ENCODE peak calls at places on chromosomes 1 and 21, in nine cellular contexts. U is bronchial epithelial cell, J is AG09309, T is ovary, P is tibial artery, K is dorsolateral prefrontal cortex, X is HL-60, C is cardiac fibroblast, V is astrocyte of the spinal cord. D is an unnamed sample.

GRCh38 chr21:42171091-42172053 is 47.6 kb upstream of the ABCG1 start:
- DNase-seq in U (peak), J (no peak), T (no peak), K (no peak), V (no peak), X (no peak), C (peak), P (no peak), D (peak)

GRCh38 chr1:67294836-67295622 is 12.6 kb upstream of the IL12RB2 start:
- DNase-seq in X (no peak), J (no peak), V (no peak), K (no peak), C (no peak), T (no peak), U (no peak), P (no peak), D (no peak)

GRCh38 chr1:87410771-87411170 is 82.1 kb downstream of the LMO4 start:
- DNase-seq in U (no peak), X (no peak), T (no peak), P (no peak), K (peak), V (no peak), J (no peak), C (peak), D (no peak)

GRCh38 chr1:113223546-113223945 is 150.5 kb downstream of the LRIG2 start:
- DNase-seq in C (peak), V (no peak), P (no peak), K (no peak), T (peak), U (no peak), X (no peak), J (no peak), D (no peak)

GRCh38 chr1:201192478-201192804 is 1.8 kb downstream of the IGFN1 start:
- DNase-seq in K (no peak), J (no peak), C (no peak), V (no peak), T (peak), P (no peak), U (no peak), X (no peak), D (no peak)

GRCh38 chr21:44571844-44572782 is 1.4 kb upstream of the KRTAP10-4 start:
- DNase-seq in J (no peak), V (no peak), X (no peak), T (no peak), P (no peak), U (no peak), C (no peak), K (no peak), D (no peak)

GRCh38 chr1:205610036-205610435 is 21.8 kb downstream of the ELK4 start:
- DNase-seq in C (peak), P (no peak), J (no peak), U (no peak), T (no peak), V (peak), X (no peak), K (no peak), D (peak)

GRCh38 chr1:2811526-2811905 is 10.0 kb upstream of the TTC34 start:
- DNase-seq in J (no peak), P (no peak), K (no peak), X (no peak), U (no peak), T (no peak), V (no peak), C (no peak), D (no peak)

GRCh38 chr1:14173598-14173997 is 424.9 kb upstream of the KAZN start:
- DNase-seq in P (no peak), X (no peak), J (no peak), T (no peak), K (no peak), C (no peak), V (no peak), U (no peak), D (no peak)

GRCh38 chr1:85654066-85654782 is 54.0 kb downstream of the ZNHIT6 start:
- DNase-seq in T (no peak), K (no peak), X (no peak), U (peak), J (no peak), P (no peak), V (peak), C (peak), D (no peak)

GRCh38 chr1:164660415-164661174 is 101.6 kb downstream of the PBX1 start:
- DNase-seq in J (peak), P (no peak), K (no peak), C (peak), X (no peak), V (peak), T (no peak), U (no peak), D (no peak)

GRCh38 chr1:181459067-181459466 is 24.2 kb upstream of the CACNA1E start:
- DNase-seq in P (no peak), K (no peak), T (no peak), V (no peak), J (no peak), C (no peak), X (no peak), U (peak), D (no peak)

GRCh38 chr21:21383126-21383525 is 384.9 kb downstream of the NCAM2 start:
- DNase-seq in V (peak), K (no peak), T (no peak), P (no peak), J (no peak), C (peak), U (no peak), X (no peak), D (no peak)

GRCh38 chr1:147091801-147092200 is 80.5 kb downstream of the PRKAB2 start:
- DNase-seq in P (no peak), K (no peak), U (peak), C (no peak), V (no peak), X (no peak), T (no peak), J (no peak), D (no peak)

DNA sequence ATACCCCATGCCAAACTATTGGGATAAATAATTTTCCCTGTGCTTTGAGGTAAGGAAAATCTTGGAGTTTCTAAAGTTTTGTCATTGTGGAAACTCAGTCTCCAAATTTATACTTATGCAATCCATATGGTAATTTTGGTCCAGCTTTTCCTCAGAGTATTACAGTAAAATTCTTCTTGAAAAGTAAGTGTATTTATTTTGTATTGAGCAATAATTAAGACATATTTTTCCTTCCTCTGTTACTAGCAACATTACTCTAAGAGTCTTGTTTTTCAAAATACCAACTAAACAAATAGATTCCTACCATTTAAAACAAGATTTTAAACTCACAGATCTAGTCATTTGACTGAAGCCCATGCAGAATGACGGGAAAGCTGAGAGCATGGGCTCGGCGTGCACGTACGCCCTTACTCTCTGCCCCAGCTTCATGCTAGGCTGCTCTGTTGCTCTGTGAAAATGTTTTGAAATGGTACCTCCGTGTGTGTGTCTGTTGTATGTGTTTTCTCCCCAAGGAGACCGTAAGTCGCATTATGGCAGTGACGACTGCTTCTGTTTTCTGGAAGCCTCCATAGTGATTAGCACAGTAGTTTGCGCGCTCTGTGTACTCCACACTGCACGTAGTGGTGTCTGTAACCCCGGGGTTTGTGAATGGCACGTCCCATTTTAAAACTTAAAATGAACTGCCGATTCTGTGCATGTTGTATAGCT is 165.3 kb downstream of the SDCCAG8 start:
- DNase-seq in K (no peak), U (no peak), C (peak), X (peak), J (no peak), T (no peak), P (no peak), V (no peak), D (no peak)
- H3K4me3 ChIP-seq in K (peak), U (no peak), C (no peak), X (no peak), J (peak), T (peak), P (no peak), V (peak), D (no peak)

DNA sequence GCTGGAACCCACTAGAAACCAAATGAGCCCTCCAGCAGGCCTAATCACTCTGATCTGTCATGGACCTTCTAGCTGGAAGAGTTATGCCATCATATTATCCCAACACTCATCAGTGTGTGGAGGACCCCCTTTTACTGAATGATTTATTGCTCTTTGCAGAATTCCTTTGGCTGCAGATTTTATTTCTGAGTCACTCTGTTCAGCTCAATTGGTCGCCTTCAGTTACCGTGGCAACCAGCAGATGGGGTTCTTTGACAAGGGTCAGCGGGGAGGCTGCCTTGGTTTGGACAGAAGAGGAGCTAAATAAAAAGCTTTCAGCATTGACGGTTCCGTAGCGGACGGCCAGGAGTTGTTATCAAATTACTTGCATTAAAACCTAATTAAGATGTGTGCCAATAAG is 220.1 kb downstream of the SDCCAG8 start:
- DNase-seq in K (no peak), C (peak), P (no peak), T (no peak), J (no peak), U (no peak), X (no peak), V (peak), D (no peak)
- TF ChIP-seq CTCF in K (peak), C (peak), P (no peak), T (no peak), J (peak), U (no peak), X (no peak), V (peak), D (no peak)

GRCh38 chr1:84300991-84301758 is at the start of gene SAMD13:
- DNase-seq in V (peak), P (peak), K (no peak), J (no peak), C (peak), U (peak), X (peak), T (peak), D (peak)
- H3K4me3 ChIP-seq in V (peak), P (peak), K (peak), J (no peak), C (peak), U (peak), X (peak), T (peak), D (peak)

DNA sequence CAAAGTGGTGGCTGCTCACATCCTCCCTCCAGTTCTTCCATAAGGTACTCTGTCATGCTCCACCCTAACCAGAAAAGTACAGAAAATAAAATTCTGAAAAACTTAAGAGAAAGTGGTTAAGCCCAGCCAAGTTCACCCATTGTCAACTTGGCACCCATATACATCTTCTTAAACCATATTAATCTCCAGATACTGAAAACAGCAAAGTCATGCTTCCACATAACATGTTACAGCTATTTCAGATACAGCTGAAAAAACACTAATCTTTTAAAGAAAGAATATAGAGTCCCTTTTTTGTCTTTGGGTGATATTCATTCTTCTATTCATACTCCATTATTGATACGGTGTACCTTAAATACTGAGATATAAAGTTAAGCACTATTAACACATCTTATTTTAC is 577.8 kb downstream of the KCNT2 start:
- DNase-seq in T (no peak), V (no peak), P (no peak), U (no peak), J (no peak), K (no peak), C (no peak), X (no peak), D (no peak)
- TF ChIP-seq CTCF in T (no peak), V (no peak), P (no peak), U (no peak), J (no peak), K (no peak), C (no peak), X (no peak), D (no peak)

GRCh38 chr1:52634111-52634510 is 1.1 kb downstream of the SHISAL2A start:
- DNase-seq in K (no peak), U (no peak), T (no peak), V (no peak), C (no peak), X (no peak), P (no peak), J (no peak), D (no peak)

GRCh38 chr1:52635321-52636089 is 2.5 kb downstream of the SHISAL2A start:
- DNase-seq in X (no peak), K (no peak), V (no peak), U (peak), T (no peak), C (no peak), P (no peak), J (no peak), D (no peak)

GRCh38 chr1:52637946-52638345 is 5.0 kb downstream of the SHISAL2A start:
- DNase-seq in V (no peak), U (no peak), X (no peak), K (no peak), C (no peak), P (no peak), T (no peak), J (no peak), D (no peak)

GRCh38 chr1:52633291-52633754 is 355 bp downstream of the SHISAL2A start:
- DNase-seq in U (no peak), V (no peak), P (no peak), J (no peak), T (no peak), X (no peak), C (no peak), K (no peak), D (no peak)

DNA sequence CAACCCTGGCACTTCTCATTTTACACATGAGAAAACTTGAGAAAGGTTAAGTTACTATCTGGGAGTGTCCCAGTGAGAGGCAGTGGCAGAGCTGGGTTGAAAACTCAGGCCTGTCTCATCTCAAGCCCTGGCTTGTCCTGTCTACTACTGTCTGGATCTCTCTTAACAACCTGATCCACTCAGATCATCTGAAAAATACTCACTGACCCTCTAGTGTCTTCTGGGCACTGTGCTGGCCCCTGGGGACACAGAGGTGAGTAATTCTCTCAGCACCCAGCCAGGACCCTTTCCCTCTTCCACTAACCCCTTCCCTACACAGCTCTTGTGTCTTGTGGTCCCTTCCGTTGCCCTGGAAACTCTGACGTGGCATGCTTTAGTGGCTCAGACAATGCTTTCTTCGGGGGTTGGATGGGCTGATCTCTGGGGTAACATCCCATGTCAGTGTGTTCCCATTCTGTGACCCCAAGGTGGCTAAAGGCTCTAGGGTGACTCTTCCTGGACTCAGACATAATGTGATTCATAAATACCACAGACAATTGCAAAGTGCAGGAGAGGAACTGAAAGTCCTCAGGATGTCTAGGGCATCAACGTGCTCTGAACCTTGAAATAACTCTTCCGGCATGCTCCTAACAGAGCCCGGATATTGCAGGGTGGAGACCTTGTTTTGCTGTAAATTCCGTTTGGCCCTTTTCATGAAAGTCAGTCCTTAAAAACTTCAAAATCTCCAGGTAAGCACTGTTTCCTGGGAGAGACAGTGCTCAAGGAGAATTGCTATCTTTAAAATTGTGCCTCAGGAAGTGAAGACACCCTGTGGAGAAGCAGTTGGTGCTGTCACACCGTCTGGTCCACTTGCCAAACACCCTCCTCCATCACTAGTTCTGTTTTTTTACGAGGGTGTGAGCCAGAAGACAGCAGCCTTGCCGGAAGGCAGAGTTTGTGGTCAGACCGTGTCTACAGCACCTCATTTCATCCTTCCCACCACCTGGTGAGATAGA is 4.0 kb downstream of the SHISAL2A start:
- DNase-seq in K (no peak), X (peak), J (no peak), U (peak), T (no peak), C (peak), P (no peak), V (no peak), D (no peak)
- H3K4me3 ChIP-seq in K (no peak), X (no peak), J (no peak), U (no peak), T (no peak), C (no peak), P (no peak), V (no peak), D (no peak)

GRCh38 chr1:215517441-215517891 is 49.6 kb upstream of the KCTD3 start:
- DNase-seq in X (no peak), U (peak), K (no peak), V (peak), T (no peak), P (no peak), J (peak), C (peak), D (no peak)
- TF ChIP-seq CTCF in X (no peak), U (no peak), K (peak), V (peak), T (no peak), P (no peak), J (peak), C (peak), D (peak)